ENCODE peak calls at places on chromosomes 6 and 20, in ten cellular contexts. H, Z, R, B, Y, S, F, U, W and I are unnamed samples.

GRCh38 chr20:49890651-49891361 is 24.5 kb downstream of the SPATA2 start:
- DNase-seq in H (peak), Z (no peak), R (no peak), B (no peak), Y (no peak), S (no peak), F (no peak), U (no peak), W (no peak), I (peak)

GRCh38 chr20:46588532-46589509 is 38.4 kb upstream of the OCSTAMP start:
- DNase-seq in H (no peak), Z (no peak), R (no peak), B (no peak), Y (no peak), S (no peak), F (no peak), U (no peak), W (no peak), I (no peak)

GRCh38 chr6:52953911-52954839 is 40.9 kb downstream of the GSTA4 start:
- DNase-seq in H (no peak), Z (no peak), R (no peak), B (no peak), Y (no peak), S (no peak), F (no peak), U (no peak), W (no peak), I (no peak)

GRCh38 chr6:50849016-50849748 is 30.5 kb downstream of the TFAP2B start:
- DNase-seq in H (no peak), Z (no peak), R (no peak), B (peak), Y (no peak), S (no peak), F (no peak), U (no peak), W (no peak), I (no peak)

GRCh38 chr6:158047120-158047518 is 65.5 kb downstream of the SYNJ2 start:
- DNase-seq in H (peak), Z (peak), R (no peak), B (no peak), Y (no peak), S (no peak), F (no peak), U (no peak), W (peak), I (no peak)

GRCh38 chr6:104134876-104135275 is 724.8 kb downstream of the HACE1 start:
- DNase-seq in H (no peak), Z (no peak), R (no peak), B (no peak), Y (no peak), S (no peak), F (no peak), U (no peak), W (no peak), I (no peak)

GRCh38 chr6:31351734-31352496 is 5.1 kb downstream of the HLA-B start:
- DNase-seq in H (no peak), Z (no peak), R (no peak), B (no peak), Y (no peak), S (peak), F (no peak), U (no peak), W (no peak), I (no peak)

GRCh38 chr20:46013826-46014516 is 5.3 kb downstream of the MMP9 start:
- DNase-seq in H (no peak), Z (peak), R (peak), B (peak), Y (peak), S (peak), F (no peak), U (peak), W (no peak), I (peak)

GRCh38 chr6:45513331-45513730 is 135.6 kb upstream of the SUPT3H start:
- DNase-seq in H (no peak), Z (no peak), R (no peak), B (no peak), Y (no peak), S (no peak), F (no peak), U (no peak), W (no peak), I (no peak)

GRCh38 chr6:50025258-50025657 is 3.5 kb upstream of the DEFB110 start:
- DNase-seq in H (no peak), Z (no peak), R (no peak), B (no peak), Y (no peak), S (no peak), F (no peak), U (no peak), W (no peak), I (no peak)

GRCh38 chr6:21461844-21462518 is 131.6 kb upstream of the SOX4 start:
- DNase-seq in H (no peak), Z (no peak), R (no peak), B (no peak), Y (no peak), S (no peak), F (no peak), U (no peak), W (no peak), I (no peak)

GRCh38 chr6:134882426-134883038 is 67.4 kb downstream of the ALDH8A1 start:
- DNase-seq in H (peak), Z (peak), R (peak), B (no peak), Y (peak), S (peak), F (peak), U (peak), W (peak), I (peak)

DNA sequence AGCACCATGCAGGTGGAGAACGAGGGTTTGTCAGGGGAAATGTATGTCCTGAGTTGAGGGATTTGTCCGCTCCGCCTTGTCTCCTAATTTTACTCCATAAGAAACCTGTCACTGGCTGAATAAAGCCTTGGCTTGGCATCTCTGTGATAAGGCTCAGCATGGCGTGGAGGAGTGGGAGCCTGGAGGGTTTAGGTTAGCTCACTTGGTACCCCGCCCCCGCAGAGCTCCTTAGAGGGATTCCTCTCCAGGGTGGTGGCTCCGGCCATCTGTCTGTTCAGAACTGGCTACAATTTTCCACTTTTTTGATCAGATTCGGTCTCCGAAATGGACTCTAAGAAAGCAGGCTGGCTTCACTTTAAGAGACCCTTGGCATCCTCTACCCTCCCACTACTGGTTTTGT is 192.2 kb upstream of the SYNDIG1 start:
- DNase-seq in H (no peak), Z (no peak), R (no peak), B (peak), Y (no peak), S (no peak), F (no peak), U (no peak), W (no peak), I (no peak)
- TF ChIP-seq CTCF in H (no peak), Z (no peak), R (no peak), B (no peak), Y (no peak), S (no peak), F (no peak), U (no peak), W (no peak), I (no peak)

DNA sequence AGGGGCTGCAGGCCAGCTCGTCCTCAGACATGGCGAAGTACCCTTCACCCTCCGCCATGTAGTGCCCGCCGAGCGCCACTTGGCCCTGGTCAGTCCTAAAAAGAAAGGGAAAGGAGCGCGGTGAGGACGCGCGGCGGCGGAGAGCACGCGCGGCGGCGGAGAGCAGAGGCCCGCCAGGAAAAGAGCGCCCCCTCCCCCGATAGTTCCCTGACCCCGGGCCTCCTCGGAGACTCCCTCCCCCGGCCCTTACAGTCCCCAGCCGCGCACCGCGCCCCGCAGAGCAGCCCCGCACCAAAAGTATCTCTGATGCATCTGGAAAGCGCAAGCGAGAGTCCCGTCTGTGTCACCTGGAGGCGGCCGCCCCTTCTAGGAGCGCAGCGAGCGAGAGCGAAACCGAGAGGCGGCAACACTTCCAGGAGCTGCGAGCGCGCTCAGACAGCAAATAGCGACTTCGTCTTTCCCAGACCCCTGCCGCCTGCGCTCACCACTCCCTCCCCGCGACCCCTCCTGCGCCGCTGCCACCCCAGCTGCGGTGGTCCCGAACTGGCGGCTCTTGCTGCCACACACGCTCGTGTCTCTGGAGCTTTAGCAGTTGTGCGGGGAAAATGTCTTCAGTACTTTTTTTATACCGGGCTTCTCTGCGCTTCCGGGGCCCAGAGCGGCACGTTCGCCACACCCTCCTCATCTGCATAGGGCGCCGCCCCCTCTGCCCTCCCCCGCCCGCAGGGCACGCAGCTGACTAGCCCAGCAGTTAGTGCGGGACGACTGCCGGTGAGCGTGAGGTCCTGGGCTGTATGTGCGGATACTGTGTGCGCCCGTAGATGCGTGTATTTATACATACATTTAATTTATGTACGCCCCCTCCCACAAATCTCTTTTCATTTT is at the start of gene TENT5A:
- DNase-seq in H (peak), Z (peak), R (peak), B (peak), Y (peak), S (peak), F (peak), U (peak), W (peak), I (peak)
- TF ChIP-seq CTCF in H (no peak), Z (no peak), R (no peak), B (no peak), Y (peak), S (peak), F (no peak), U (no peak), W (peak), I (peak)

GRCh38 chr6:117531758-117532276 is 49.3 kb downstream of the DCBLD1 start:
- DNase-seq in H (no peak), Z (peak), R (no peak), B (no peak), Y (no peak), S (no peak), F (no peak), U (no peak), W (no peak), I (no peak)

GRCh38 chr6:117531346-117531745 is 48.9 kb downstream of the DCBLD1 start:
- DNase-seq in H (no peak), Z (no peak), R (no peak), B (no peak), Y (peak), S (no peak), F (no peak), U (no peak), W (no peak), I (no peak)

GRCh38 chr6:117533775-117534174 is 51.3 kb downstream of the DCBLD1 start:
- DNase-seq in H (no peak), Z (no peak), R (no peak), B (no peak), Y (no peak), S (no peak), F (no peak), U (no peak), W (no peak), I (no peak)

GRCh38 chr6:117536317-117536716 is 53.8 kb downstream of the DCBLD1 start:
- DNase-seq in H (no peak), Z (peak), R (no peak), B (no peak), Y (peak), S (no peak), F (no peak), U (no peak), W (no peak), I (no peak)

DNA sequence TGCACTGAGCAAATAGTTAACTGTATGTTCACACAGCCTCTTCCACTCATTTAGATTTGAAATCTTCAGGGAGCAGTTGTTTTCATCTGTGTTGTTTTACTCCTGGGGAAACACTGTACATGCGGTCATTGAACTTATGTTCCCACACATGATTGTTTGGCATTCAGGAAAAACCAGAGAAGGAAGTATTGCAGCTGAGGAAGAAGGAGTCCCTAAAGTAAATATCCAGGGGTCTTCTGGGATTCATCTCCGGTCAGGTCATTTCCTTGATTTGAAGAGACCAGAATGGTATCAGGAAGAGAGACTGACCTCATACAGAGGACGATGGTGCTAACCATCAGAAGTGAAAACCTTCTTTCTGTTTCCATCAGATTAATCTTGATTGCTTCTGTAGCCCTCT is 52.5 kb downstream of the DCBLD1 start:
- DNase-seq in H (no peak), Z (no peak), R (no peak), B (no peak), Y (peak), S (no peak), F (no peak), U (no peak), W (no peak), I (no peak)
- TF ChIP-seq CTCF in H (no peak), Z (no peak), R (no peak), B (no peak), Y (no peak), S (no peak), F (no peak), U (no peak), W (no peak), I (no peak)

DNA sequence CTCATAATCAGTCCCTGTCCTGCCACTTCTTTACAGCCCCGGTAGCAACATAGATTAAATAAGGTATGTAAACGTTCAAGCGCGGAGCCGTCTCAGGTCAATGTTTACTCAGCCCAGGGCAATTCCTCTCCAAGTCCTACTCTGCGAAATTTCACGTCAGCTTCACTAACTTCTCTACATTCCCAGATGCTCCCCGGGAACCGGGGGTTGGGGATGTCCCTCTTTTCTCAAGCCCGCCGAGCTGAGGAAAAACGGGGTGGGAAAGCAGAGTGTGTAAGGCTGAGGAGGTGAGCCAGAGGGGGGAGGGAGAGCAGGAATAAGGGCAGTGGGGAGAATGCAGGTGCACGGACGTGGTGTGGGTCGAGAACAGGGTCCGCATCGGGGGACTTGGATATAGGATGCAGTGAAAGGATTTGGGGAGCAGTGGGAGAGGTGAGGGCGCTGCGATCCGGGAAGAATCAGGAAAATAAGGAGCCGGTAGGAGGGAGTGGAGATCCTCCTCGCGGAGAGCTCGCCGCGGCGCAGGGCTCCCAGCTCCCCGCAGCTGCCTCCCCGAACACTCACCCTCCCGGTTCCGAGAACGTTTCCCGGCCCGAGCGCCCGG is 469 bp upstream of the TP53INP2 start:
- DNase-seq in H (no peak), Z (peak), R (peak), B (no peak), Y (peak), S (peak), F (no peak), U (no peak), W (no peak), I (no peak)
- TF ChIP-seq CTCF in H (no peak), Z (no peak), R (no peak), B (no peak), Y (no peak), S (no peak), F (no peak), U (no peak), W (no peak), I (no peak)